ENCODE peak calls at places on chromosomes 1 and 21, in eight cellular contexts. One of them, this sample, is unnamed.

GRCh38 chr1:11736746-11737639 is 1.1 kb downstream of the AGTRAP start:
- DNase-seq in WERI-Rb-1: peak
- DNase-seq in GM13976: peak
- DNase-seq in fibroblast of mammary gland: peak
- DNase-seq in AG04450: no peak
- DNase-seq in progenitor cell of endocrine pancreas: no peak
- DNase-seq in thoracic aorta: peak
- DNase-seq in left ventricle myocardium inferior: peak
- DNase-seq in this sample: peak

GRCh38 chr1:59422921-59423575 is 126.2 kb downstream of the FGGY start:
- DNase-seq in left ventricle myocardium inferior: peak
- DNase-seq in AG04450: no peak
- DNase-seq in fibroblast of mammary gland: peak
- DNase-seq in thoracic aorta: peak
- DNase-seq in WERI-Rb-1: no peak
- DNase-seq in GM13976: no peak
- DNase-seq in progenitor cell of endocrine pancreas: no peak
- DNase-seq in this sample: no peak

GRCh38 chr1:154713001-154713400 is 105.0 kb upstream of the ADAR start:
- DNase-seq in AG04450: no peak
- DNase-seq in left ventricle myocardium inferior: no peak
- DNase-seq in fibroblast of mammary gland: no peak
- DNase-seq in thoracic aorta: no peak
- DNase-seq in WERI-Rb-1: no peak
- DNase-seq in GM13976: no peak
- DNase-seq in progenitor cell of endocrine pancreas: no peak
- DNase-seq in this sample: no peak

GRCh38 chr1:84348240-84348555 is 46.7 kb downstream of the SAMD13 start:
- DNase-seq in left ventricle myocardium inferior: no peak
- DNase-seq in WERI-Rb-1: no peak
- DNase-seq in progenitor cell of endocrine pancreas: no peak
- DNase-seq in GM13976: no peak
- DNase-seq in fibroblast of mammary gland: peak
- DNase-seq in AG04450: no peak
- DNase-seq in thoracic aorta: no peak
- DNase-seq in this sample: no peak

GRCh38 chr1:183699643-183700160 is 46.6 kb upstream of the APOBEC4 start:
- DNase-seq in progenitor cell of endocrine pancreas: no peak
- DNase-seq in GM13976: no peak
- DNase-seq in thoracic aorta: no peak
- DNase-seq in AG04450: no peak
- DNase-seq in fibroblast of mammary gland: no peak
- DNase-seq in left ventricle myocardium inferior: no peak
- DNase-seq in WERI-Rb-1: no peak
- DNase-seq in this sample: no peak

GRCh38 chr21:38241029-38241740 is 15.6 kb upstream of the KCNJ15 start:
- DNase-seq in AG04450: no peak
- DNase-seq in thoracic aorta: peak
- DNase-seq in GM13976: no peak
- DNase-seq in fibroblast of mammary gland: peak
- DNase-seq in progenitor cell of endocrine pancreas: no peak
- DNase-seq in WERI-Rb-1: no peak
- DNase-seq in left ventricle myocardium inferior: peak
- DNase-seq in this sample: no peak

GRCh38 chr1:65793359-65793732 is 651 bp downstream of the PDE4B start:
- DNase-seq in GM13976: peak
- DNase-seq in left ventricle myocardium inferior: peak
- DNase-seq in AG04450: no peak
- DNase-seq in WERI-Rb-1: peak
- DNase-seq in fibroblast of mammary gland: no peak
- DNase-seq in progenitor cell of endocrine pancreas: no peak
- DNase-seq in thoracic aorta: no peak
- DNase-seq in this sample: no peak

GRCh38 chr21:46221664-46222435 is 6.7 kb downstream of the LSS start:
- DNase-seq in left ventricle myocardium inferior: peak
- DNase-seq in fibroblast of mammary gland: no peak
- DNase-seq in progenitor cell of endocrine pancreas: no peak
- DNase-seq in WERI-Rb-1: no peak
- DNase-seq in thoracic aorta: no peak
- DNase-seq in AG04450: no peak
- DNase-seq in GM13976: no peak
- DNase-seq in this sample: no peak

GRCh38 chr1:225464851-225465792 is 37.3 kb upstream of the LBR start:
- DNase-seq in progenitor cell of endocrine pancreas: no peak
- DNase-seq in thoracic aorta: no peak
- DNase-seq in WERI-Rb-1: peak
- DNase-seq in GM13976: no peak
- DNase-seq in AG04450: no peak
- DNase-seq in left ventricle myocardium inferior: no peak
- DNase-seq in fibroblast of mammary gland: no peak
- DNase-seq in this sample: no peak

GRCh38 chr21:45318556-45319341 is 31.1 kb upstream of the POFUT2 start:
- DNase-seq in thoracic aorta: no peak
- DNase-seq in fibroblast of mammary gland: peak
- DNase-seq in GM13976: no peak
- DNase-seq in WERI-Rb-1: peak
- DNase-seq in progenitor cell of endocrine pancreas: no peak
- DNase-seq in AG04450: no peak
- DNase-seq in left ventricle myocardium inferior: peak
- DNase-seq in this sample: no peak

DNA sequence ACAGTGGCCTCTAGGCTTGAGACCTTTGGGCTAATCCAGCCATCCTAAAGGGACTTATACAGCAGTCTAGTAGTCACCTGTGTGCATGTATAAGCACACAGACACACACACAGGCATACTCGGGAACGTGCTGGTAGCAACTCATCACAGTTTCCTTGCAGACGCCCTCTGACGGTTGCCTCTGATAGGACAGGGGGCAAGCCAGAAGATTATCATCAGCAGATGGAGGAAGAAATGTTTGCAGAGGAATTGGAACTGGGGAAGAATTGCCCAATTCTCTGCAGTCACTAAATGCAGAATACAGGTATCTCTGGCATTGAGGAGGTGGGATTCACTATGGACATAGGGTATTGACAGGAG is 222.2 kb downstream of the C1orf94 start:
- DNase-seq in AG04450: no peak
- DNase-seq in fibroblast of mammary gland: no peak
- DNase-seq in left ventricle myocardium inferior: no peak
- DNase-seq in thoracic aorta: no peak
- DNase-seq in WERI-Rb-1: no peak
- DNase-seq in GM13976: no peak
- DNase-seq in progenitor cell of endocrine pancreas: no peak
- DNase-seq in this sample: no peak
- TF ChIP-seq CTCF in AG04450: no peak
- TF ChIP-seq CTCF in fibroblast of mammary gland: no peak
- TF ChIP-seq CTCF in left ventricle myocardium inferior: no peak
- TF ChIP-seq CTCF in thoracic aorta: no peak
- TF ChIP-seq CTCF in WERI-Rb-1: peak
- TF ChIP-seq CTCF in GM13976: no peak
- TF ChIP-seq CTCF in progenitor cell of endocrine pancreas: peak
- TF ChIP-seq CTCF in this sample: no peak

GRCh38 chr1:228339766-228340685 is 66.6 kb downstream of the TRIM11 start:
- DNase-seq in left ventricle myocardium inferior: no peak
- DNase-seq in WERI-Rb-1: peak
- DNase-seq in fibroblast of mammary gland: no peak
- DNase-seq in progenitor cell of endocrine pancreas: no peak
- DNase-seq in AG04450: no peak
- DNase-seq in GM13976: no peak
- DNase-seq in thoracic aorta: no peak
- DNase-seq in this sample: no peak

GRCh38 chr1:228341450-228341813 is 65.2 kb downstream of the TRIM11 start:
- DNase-seq in progenitor cell of endocrine pancreas: no peak
- DNase-seq in AG04450: no peak
- DNase-seq in left ventricle myocardium inferior: peak
- DNase-seq in fibroblast of mammary gland: no peak
- DNase-seq in GM13976: no peak
- DNase-seq in WERI-Rb-1: peak
- DNase-seq in thoracic aorta: no peak
- DNase-seq in this sample: no peak

GRCh38 chr1:228339059-228339704 is 67.5 kb downstream of the TRIM11 start:
- DNase-seq in thoracic aorta: no peak
- DNase-seq in AG04450: no peak
- DNase-seq in left ventricle myocardium inferior: no peak
- DNase-seq in GM13976: no peak
- DNase-seq in fibroblast of mammary gland: no peak
- DNase-seq in progenitor cell of endocrine pancreas: no peak
- DNase-seq in WERI-Rb-1: no peak
- DNase-seq in this sample: no peak

GRCh38 chr1:228341814-228342626 is 64.6 kb downstream of the TRIM11 start:
- DNase-seq in AG04450: no peak
- DNase-seq in GM13976: no peak
- DNase-seq in WERI-Rb-1: peak
- DNase-seq in fibroblast of mammary gland: no peak
- DNase-seq in left ventricle myocardium inferior: peak
- DNase-seq in progenitor cell of endocrine pancreas: no peak
- DNase-seq in thoracic aorta: no peak
- DNase-seq in this sample: no peak

DNA sequence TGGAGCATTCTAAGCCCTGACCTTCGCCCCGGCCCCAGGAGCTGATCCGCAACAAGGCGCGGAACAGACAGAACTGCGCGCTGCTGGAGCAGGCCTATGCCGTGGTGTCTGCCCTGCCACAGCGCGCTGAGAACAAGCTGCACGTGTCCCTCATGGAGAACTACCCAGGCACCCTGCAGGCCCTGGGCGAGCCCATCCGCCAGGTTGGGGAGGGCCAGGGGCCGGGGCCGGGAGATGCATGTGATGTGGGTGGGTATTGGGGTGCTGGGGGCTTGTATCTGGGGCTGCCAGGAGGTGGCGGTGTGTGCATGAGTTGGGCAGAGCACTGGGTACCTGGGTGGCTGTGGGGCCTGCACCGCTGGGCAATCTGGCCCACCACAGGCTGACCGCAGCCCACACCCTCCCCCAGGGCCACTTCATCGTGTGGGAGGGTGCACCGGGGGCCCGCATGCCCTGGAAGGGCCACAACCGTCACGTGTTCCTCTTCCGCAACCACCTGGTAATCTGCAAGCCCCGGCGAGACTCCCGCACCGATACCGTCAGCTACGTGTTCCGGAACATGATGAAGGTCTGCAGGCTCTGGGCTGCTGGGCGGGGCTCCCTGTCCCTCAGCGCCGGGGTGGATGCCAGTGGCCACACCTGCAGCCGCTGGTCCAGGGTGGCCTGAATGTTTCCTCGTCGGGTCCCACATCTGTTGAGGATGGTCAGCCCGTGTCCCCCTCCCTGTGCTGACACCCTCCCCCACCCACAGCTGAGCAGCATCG is 65.8 kb downstream of the TRIM11 start:
- DNase-seq in AG04450: no peak
- DNase-seq in progenitor cell of endocrine pancreas: no peak
- DNase-seq in fibroblast of mammary gland: no peak
- DNase-seq in left ventricle myocardium inferior: no peak
- DNase-seq in thoracic aorta: no peak
- DNase-seq in WERI-Rb-1: peak
- DNase-seq in GM13976: no peak
- DNase-seq in this sample: no peak
- TF ChIP-seq CTCF in AG04450: peak
- TF ChIP-seq CTCF in progenitor cell of endocrine pancreas: peak
- TF ChIP-seq CTCF in fibroblast of mammary gland: peak
- TF ChIP-seq CTCF in left ventricle myocardium inferior: no peak
- TF ChIP-seq CTCF in thoracic aorta: no peak
- TF ChIP-seq CTCF in WERI-Rb-1: peak
- TF ChIP-seq CTCF in GM13976: peak
- TF ChIP-seq CTCF in this sample: peak

GRCh38 chr1:32784817-32785216 is 32.3 kb downstream of the YARS1 start:
- DNase-seq in thoracic aorta: no peak
- DNase-seq in progenitor cell of endocrine pancreas: no peak
- DNase-seq in WERI-Rb-1: no peak
- DNase-seq in AG04450: no peak
- DNase-seq in left ventricle myocardium inferior: no peak
- DNase-seq in GM13976: no peak
- DNase-seq in fibroblast of mammary gland: no peak
- DNase-seq in this sample: no peak

GRCh38 chr1:32791881-32792280 is 25.3 kb downstream of the YARS1 start:
- DNase-seq in AG04450: no peak
- DNase-seq in progenitor cell of endocrine pancreas: no peak
- DNase-seq in WERI-Rb-1: no peak
- DNase-seq in GM13976: no peak
- DNase-seq in fibroblast of mammary gland: peak
- DNase-seq in left ventricle myocardium inferior: no peak
- DNase-seq in thoracic aorta: no peak
- DNase-seq in this sample: no peak

GRCh38 chr1:32783851-32784250 is 33.3 kb downstream of the YARS1 start:
- DNase-seq in left ventricle myocardium inferior: no peak
- DNase-seq in thoracic aorta: no peak
- DNase-seq in AG04450: no peak
- DNase-seq in WERI-Rb-1: no peak
- DNase-seq in fibroblast of mammary gland: no peak
- DNase-seq in progenitor cell of endocrine pancreas: no peak
- DNase-seq in GM13976: no peak
- DNase-seq in this sample: no peak

GRCh38 chr1:32782086-32782485 is 35.1 kb downstream of the YARS1 start:
- DNase-seq in WERI-Rb-1: no peak
- DNase-seq in thoracic aorta: no peak
- DNase-seq in AG04450: no peak
- DNase-seq in GM13976: no peak
- DNase-seq in left ventricle myocardium inferior: no peak
- DNase-seq in progenitor cell of endocrine pancreas: no peak
- DNase-seq in fibroblast of mammary gland: peak
- DNase-seq in this sample: no peak

GRCh38 chr1:32786856-32787255 is 30.3 kb downstream of the YARS1 start:
- DNase-seq in thoracic aorta: no peak
- DNase-seq in left ventricle myocardium inferior: no peak
- DNase-seq in GM13976: no peak
- DNase-seq in fibroblast of mammary gland: peak
- DNase-seq in WERI-Rb-1: no peak
- DNase-seq in progenitor cell of endocrine pancreas: no peak
- DNase-seq in AG04450: no peak
- DNase-seq in this sample: no peak
- TF ChIP-seq CTCF in thoracic aorta: peak
- TF ChIP-seq CTCF in left ventricle myocardium inferior: peak
- TF ChIP-seq CTCF in GM13976: no peak
- TF ChIP-seq CTCF in fibroblast of mammary gland: peak
- TF ChIP-seq CTCF in WERI-Rb-1: no peak
- TF ChIP-seq CTCF in progenitor cell of endocrine pancreas: peak
- TF ChIP-seq CTCF in AG04450: peak
- TF ChIP-seq CTCF in this sample: no peak

DNA sequence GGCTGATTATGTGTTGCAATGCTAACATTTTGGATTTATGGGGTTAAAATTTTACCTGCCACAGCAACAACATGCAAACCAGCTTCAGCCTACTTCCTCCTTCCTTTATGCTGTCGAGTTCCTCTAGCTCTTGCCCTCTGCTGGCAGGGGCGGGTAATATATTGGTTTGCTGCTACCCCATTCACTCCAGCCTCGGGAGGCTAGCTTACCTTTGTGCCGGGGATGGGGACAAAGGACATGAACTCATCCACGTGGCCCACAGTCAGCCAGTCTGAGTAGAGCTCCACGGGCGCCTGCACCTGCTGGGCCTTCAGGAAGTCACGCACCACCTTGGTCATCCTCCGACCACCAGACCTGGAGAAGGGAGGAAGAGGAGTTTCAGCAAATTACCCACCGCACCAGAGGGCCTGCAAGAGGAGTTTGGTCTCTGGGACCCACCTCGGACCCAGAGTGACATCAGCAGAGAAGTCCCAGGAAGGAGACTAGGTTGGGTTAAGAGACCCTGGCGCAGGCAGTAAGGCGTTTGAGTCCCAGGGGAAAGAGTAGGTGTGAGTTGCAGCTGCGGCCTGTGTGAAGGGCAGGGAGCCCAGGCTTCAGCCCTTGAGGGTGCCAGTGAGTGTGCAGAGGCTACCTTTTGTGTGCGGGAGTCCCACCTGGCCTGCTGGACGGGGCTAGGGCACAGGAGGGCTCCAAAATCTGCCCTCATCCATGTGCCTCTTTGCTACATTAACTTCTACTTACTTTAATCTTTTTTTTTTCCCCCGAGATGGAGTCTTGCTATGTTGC is 21.8 kb upstream of the SDHB start:
- DNase-seq in progenitor cell of endocrine pancreas: no peak
- DNase-seq in GM13976: peak
- DNase-seq in fibroblast of mammary gland: peak
- DNase-seq in left ventricle myocardium inferior: no peak
- DNase-seq in WERI-Rb-1: no peak
- DNase-seq in AG04450: no peak
- DNase-seq in thoracic aorta: no peak
- DNase-seq in this sample: peak
- TF ChIP-seq CTCF in progenitor cell of endocrine pancreas: peak
- TF ChIP-seq CTCF in GM13976: peak
- TF ChIP-seq CTCF in fibroblast of mammary gland: peak
- TF ChIP-seq CTCF in left ventricle myocardium inferior: peak
- TF ChIP-seq CTCF in WERI-Rb-1: peak
- TF ChIP-seq CTCF in AG04450: peak
- TF ChIP-seq CTCF in thoracic aorta: no peak
- TF ChIP-seq CTCF in this sample: peak